ENCODE peak calls at places on chromosomes 16 and 17, in six cellular contexts. J is HFFc6, I is prostate gland, T is fibroblast of mammary gland, O is AG10803, X is lower leg skin. R is an unnamed sample.

GRCh38 chr16:11076259-11077018 is 132.1 kb downstream of the CLEC16A start:
- DNase-seq in J (no peak), I (no peak), T (no peak), O (no peak), X (no peak), R (no peak)

GRCh38 chr16:54063374-54063773 is 223.2 kb downstream of the IRX3 start:
- DNase-seq in J (no peak), I (no peak), T (no peak), O (no peak), X (no peak), R (no peak)

GRCh38 chr16:58440094-58440493 is 47.8 kb downstream of the GINS3 start:
- DNase-seq in J (no peak), I (no peak), T (no peak), O (no peak), X (no peak), R (no peak)

GRCh38 chr16:88759245-88759975 is 25.6 kb downstream of the PIEZO1 start:
- DNase-seq in J (no peak), I (peak; percentile 82), T (peak; percentile 30), O (no peak), X (no peak), R (no peak)

GRCh38 chr16:84043486-84044107 is 1.0 kb upstream of the SLC38A8 start:
- DNase-seq in J (no peak), I (no peak), T (peak; percentile 17), O (no peak), X (no peak), R (no peak)

GRCh38 chr16:12086861-12087260 is 110.3 kb downstream of the SNX29 start:
- DNase-seq in J (no peak), I (no peak), T (no peak), O (no peak), X (no peak), R (no peak)

GRCh38 chr16:6835516-6835915 is 497.1 kb upstream of the RBFOX1 start:
- DNase-seq in J (no peak), I (no peak), T (no peak), O (no peak), X (no peak), R (no peak)

GRCh38 chr16:16014329-16015224 is 65.2 kb downstream of the ABCC1 start:
- DNase-seq in J (no peak), I (peak; percentile 66), T (peak; percentile 61), O (peak; percentile 57), X (no peak), R (no peak)

GRCh38 chr16:85626191-85626951 is 13.2 kb downstream of the GSE1 start:
- DNase-seq in J (no peak), I (no peak), T (no peak), O (no peak), X (no peak), R (no peak)

GRCh38 chr17:47638903-47639302 is 10.8 kb upstream of the KPNB1 start:
- DNase-seq in J (no peak), I (no peak), T (no peak), O (no peak), X (no peak), R (no peak)

GRCh38 chr17:43135454-43135819 is 10.3 kb upstream of the BRCA1 start:
- DNase-seq in J (no peak), I (no peak), T (no peak), O (no peak), X (no peak), R (no peak)

GRCh38 chr16:3101018-3101840 is 2.1 kb upstream of the ZSCAN10 start:
- DNase-seq in J (peak; percentile 9), I (no peak), T (peak; percentile 39), O (peak; percentile 23), X (no peak), R (no peak)

GRCh38 chr17:69822314-69822875 is 252.6 kb upstream of the KCNJ16 start:
- DNase-seq in J (no peak), I (no peak), T (no peak), O (peak; percentile 32), X (no peak), R (no peak)

GRCh38 chr16:56357291-56357764 is 68.0 kb downstream of the AMFR start:
- DNase-seq in J (peak; percentile 53), I (no peak), T (peak; percentile 42), O (peak; percentile 38), X (no peak), R (peak; percentile 13)

GRCh38 chr17:49913226-49914095 is 55.5 kb upstream of the DLX4 start:
- DNase-seq in J (peak; percentile 41), I (no peak), T (peak; percentile 86), O (peak; percentile 28), X (no peak), R (no peak)

GRCh38 chr16:75012380-75013081 is 13.7 kb downstream of the ZNRF1 start:
- DNase-seq in J (no peak), I (no peak), T (peak; percentile 20), O (no peak), X (no peak), R (no peak)

GRCh38 chr17:81101614-81102306 is 63.5 kb upstream of the PVALEF start:
- DNase-seq in J (peak; percentile 75), I (peak; percentile 59), T (peak; percentile 73), O (peak; percentile 69), X (peak; percentile 58), R (peak; percentile 84)

GRCh38 chr17:17232303-17232621 is 4.7 kb downstream of the FLCN start:
- DNase-seq in J (no peak), I (no peak), T (no peak), O (no peak), X (no peak), R (no peak)

GRCh38 chr17:9409026-9409425 is 166.6 kb downstream of the STX8 start:
- DNase-seq in J (no peak), I (peak; percentile 43), T (no peak), O (no peak), X (no peak), R (no peak)

GRCh38 chr17:13283606-13284005 is 265.8 kb upstream of the ELAC2 start:
- DNase-seq in J (no peak), I (no peak), T (no peak), O (no peak), X (no peak), R (no peak)

GRCh38 chr16:77562497-77562896 is 127.7 kb upstream of the ADAMTS18 start:
- DNase-seq in J (no peak), I (no peak), T (no peak), O (no peak), X (no peak), R (no peak)

GRCh38 chr16:75292691-75293090 is 41.3 kb upstream of the BCAR1 start:
- DNase-seq in J (peak; percentile 8), I (no peak), T (no peak), O (no peak), X (no peak), R (no peak)

GRCh38 chr17:7045492-7046126 is 1.7 kb upstream of the SLC16A11 start:
- DNase-seq in J (peak; percentile 74), I (peak; percentile 55), T (peak; percentile 84), O (peak; percentile 81), X (no peak), R (no peak)

GRCh38 chr17:7047566-7047965 is 3.7 kb upstream of the SLC16A11 start:
- DNase-seq in J (no peak), I (no peak), T (no peak), O (no peak), X (no peak), R (no peak)

GRCh38 chr17:7043544-7044268 is at the start of gene SLC16A11:
- DNase-seq in J (no peak), I (no peak), T (no peak), O (peak; percentile 25), X (peak; percentile 44), R (peak; percentile 52)

GRCh38 chr17:7048968-7049367 is 5.1 kb upstream of the SLC16A11 start:
- DNase-seq in J (no peak), I (no peak), T (no peak), O (no peak), X (no peak), R (no peak)

GRCh38 chr17:7046127-7046724 is 2.3 kb upstream of the SLC16A11 start:
- DNase-seq in J (no peak), I (peak; percentile 92), T (no peak), O (no peak), X (peak; percentile 86), R (peak; percentile 30)
- TF ChIP-seq CTCF in J (peak; percentile 7), I (no peak), T (no peak), O (no peak), X (no peak), R (no peak)

GRCh38 chr17:743139-743538 is 8.9 kb downstream of the GEMIN4 start:
- DNase-seq in J (no peak), I (no peak), T (no peak), O (no peak), X (no peak), R (no peak)
- TF ChIP-seq CTCF in J (no peak), I (no peak), T (no peak), O (no peak), X (no peak), R (no peak)

DNA sequence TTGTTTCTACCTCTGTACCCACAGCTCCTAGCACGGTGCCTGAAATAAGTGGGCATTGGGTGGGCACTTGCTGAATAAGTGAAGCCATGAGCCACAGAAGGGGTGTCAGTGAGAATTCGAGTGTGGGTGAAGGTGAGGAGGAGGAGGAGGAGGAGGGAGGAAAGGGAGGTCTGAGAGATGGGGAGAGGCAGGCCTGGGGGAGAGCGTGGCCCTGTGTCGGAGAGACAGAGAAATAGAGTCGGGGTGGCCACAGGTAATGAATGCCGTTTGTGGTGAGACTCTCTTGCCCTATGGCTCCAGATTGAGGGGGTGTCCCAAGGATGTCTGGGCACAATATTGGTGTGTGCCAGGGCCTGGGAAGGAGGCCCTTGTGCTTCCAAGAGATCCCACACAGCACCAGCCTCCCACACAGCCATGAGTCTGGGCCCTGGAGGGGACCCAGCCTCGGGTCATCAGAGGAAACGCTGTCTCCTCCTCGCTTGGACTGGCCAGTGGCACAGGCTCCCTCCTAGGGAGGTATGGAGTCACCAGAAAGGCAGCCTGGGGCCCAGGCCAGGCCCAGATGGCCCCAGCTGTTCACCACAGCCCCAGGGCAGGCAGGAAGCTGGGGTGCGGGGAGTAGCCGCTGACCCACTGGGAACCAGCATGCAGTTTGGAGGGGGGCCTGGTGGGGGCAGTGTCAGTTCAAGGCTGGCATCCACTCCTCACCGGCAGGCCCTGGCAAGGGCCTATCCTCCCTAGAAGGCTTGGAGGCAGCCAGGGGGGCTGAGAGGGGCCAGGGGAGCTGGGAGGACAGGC is 49.0 kb downstream of the SDK2 start:
- DNase-seq in J (no peak), I (peak; percentile 30), T (peak; percentile 21), O (peak; percentile 62), X (no peak), R (peak; percentile 35)
- TF ChIP-seq CTCF in J (no peak), I (peak; percentile 60), T (peak; percentile 31), O (peak; percentile 40), X (no peak), R (no peak)

DNA sequence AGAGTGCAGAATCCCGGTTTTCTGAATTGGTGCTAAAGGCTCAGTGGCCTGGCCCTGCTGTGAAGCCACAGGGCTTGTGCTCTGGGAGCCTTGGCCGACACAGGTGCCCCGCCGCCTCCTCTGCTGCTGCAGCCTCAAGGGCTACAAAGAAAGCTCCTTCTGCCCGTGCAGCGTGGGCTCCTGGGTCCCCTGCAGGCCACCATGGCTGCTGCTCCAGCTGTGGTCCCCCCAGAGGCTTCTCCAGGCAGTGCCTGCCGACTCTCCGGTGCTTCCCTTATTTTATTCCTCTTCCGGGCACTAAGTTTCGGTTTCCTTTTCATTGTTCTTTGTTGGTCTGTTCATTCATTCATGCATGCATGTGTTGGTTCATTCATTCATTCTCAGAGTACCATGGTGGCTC is 53.1 kb downstream of the CMIP start:
- DNase-seq in J (no peak), I (no peak), T (no peak), O (no peak), X (no peak), R (no peak)
- TF ChIP-seq CTCF in J (peak; percentile 27), I (no peak), T (no peak), O (no peak), X (no peak), R (no peak)

R was measured in activated B cell treated with CpG ODN at 0.5 μM for 24 hours.